ENCODE peak calls at places on chromosomes 11 and 22, in ten cellular contexts. P is psoas muscle; D is NCI-H1092; F is aorta; Z is heart right ventricle; B is glutamatergic neuron; W is activated CD8-positive, alpha-beta memory T cell treated with anti-CD3 and anti-CD28 coated beads, Interleukin-2, amount 50 U/mL, for 48 hours; E is left cardiac atrium; X is PC-3; Y is activated T-helper 1 cell treated with anti-CD3 and anti-CD28 coated beads, Interleukin-2, amount 50 U/mL, for 16 hours. G is an unnamed sample.
A peak's percentile ranks its signal among the peaks of the same experiment; 100 is the strongest.

GRCh38 chr11:62930157-62930556 is 9.0 kb upstream of the CHRM1 start:
- DNase-seq in Z (no peak), W (no peak), F (no peak), Y (no peak), P (no peak), D (peak; percentile 41), X (no peak), B (no peak), E (no peak), G (no peak)

GRCh38 chr11:3949132-3949531 is 93.7 kb downstream of the STIM1 start:
- DNase-seq in F (no peak), B (no peak), X (no peak), E (no peak), P (no peak), Y (no peak), D (no peak), Z (no peak), W (no peak), G (no peak)

GRCh38 chr11:111148953-111149352 is 96.6 kb upstream of the POU2AF2 start:
- DNase-seq in Y (no peak), X (no peak), Z (no peak), D (no peak), W (no peak), B (no peak), P (no peak), E (no peak), F (no peak), G (no peak)

GRCh38 chr11:12216100-12216499 is 105.7 kb downstream of the MICAL2 start:
- DNase-seq in Z (no peak), B (no peak), D (no peak), W (no peak), X (no peak), F (no peak), Y (no peak), P (no peak), E (no peak), G (no peak)

GRCh38 chr11:63020671-63021255 is 5.1 kb upstream of the SLC22A8 start:
- DNase-seq in Z (no peak), Y (no peak), B (peak; percentile 39), P (no peak), D (no peak), F (no peak), E (no peak), W (peak; percentile 81), X (peak; percentile 12), G (no peak)

GRCh38 chr22:22599248-22599647 is 40.2 kb upstream of the PRAME start:
- DNase-seq in Z (no peak), D (no peak), E (no peak), F (no peak), X (no peak), B (no peak), P (no peak), Y (no peak), W (no peak), G (no peak)

GRCh38 chr11:36186340-36186739 is 102.9 kb downstream of the COMMD9 start:
- DNase-seq in E (no peak), Y (no peak), Z (no peak), X (peak; percentile 10), P (no peak), B (no peak), D (peak; percentile 80), F (no peak), W (no peak), G (peak; percentile 59)

GRCh38 chr11:6249822-6250555 is 9.6 kb upstream of the CCKBR start:
- DNase-seq in D (no peak), Y (no peak), X (peak; percentile 77), W (no peak), E (peak; percentile 89), Z (peak; percentile 73), B (no peak), P (peak; percentile 61), F (peak; percentile 93), G (peak; percentile 74)

GRCh38 chr11:107996025-107996776 is 12.5 kb upstream of the CUL5 start:
- DNase-seq in Z (no peak), E (no peak), F (no peak), W (no peak), Y (no peak), D (no peak), B (no peak), P (no peak), X (no peak), G (no peak)

GRCh38 chr22:20459862-20460261 is 22.2 kb upstream of the SCARF2 start:
- DNase-seq in P (no peak), D (no peak), X (no peak), Z (no peak), F (peak; percentile 63), Y (no peak), W (no peak), B (no peak), E (no peak), G (no peak)

GRCh38 chr11:61035086-61035835 is 63.8 kb downstream of the CD6 start:
- DNase-seq in D (no peak), X (no peak), F (peak; percentile 68), Y (no peak), B (no peak), Z (no peak), P (no peak), E (no peak), W (no peak), G (no peak)

GRCh38 chr22:42811510-42811909 is 45.6 kb downstream of the ARFGAP3 start:
- DNase-seq in D (peak; percentile 12), Y (no peak), B (no peak), F (no peak), P (no peak), X (no peak), W (no peak), E (no peak), Z (no peak), G (no peak)

GRCh38 chr11:7651700-7652099 is 21.6 kb downstream of the CYB5R2 start:
- DNase-seq in X (no peak), W (peak; percentile 28), Y (no peak), Z (no peak), P (no peak), E (no peak), F (no peak), D (no peak), B (no peak), G (no peak)